ENCODE peak calls at places on chromosomes 3 and 15, in seven cellular contexts. F, D, I, W, A, C and X are unnamed samples.

GRCh38 chr3:49799761-49800160 is at the start of gene CDHR4:
- DNase-seq in A (no peak), D (peak), C (no peak), I (peak), W (no peak), F (no peak), X (no peak)

GRCh38 chr3:39275052-39275451 is 4.8 kb downstream of the CX3CR1 start:
- DNase-seq in A (no peak), W (no peak), F (no peak), I (no peak), D (no peak), C (no peak), X (no peak)

GRCh38 chr15:29785068-29785467 is 37.2 kb downstream of the TJP1 start:
- DNase-seq in A (no peak), C (no peak), F (no peak), W (no peak), I (no peak), D (no peak), X (no peak)

GRCh38 chr3:187550446-187550845 is 119.7 kb downstream of the SST start:
- DNase-seq in C (no peak), D (no peak), W (no peak), I (no peak), F (no peak), A (no peak), X (no peak)

GRCh38 chr15:62928242-62928995 is 114.1 kb upstream of the TPM1 start:
- DNase-seq in F (no peak), A (no peak), C (peak), W (no peak), I (peak), D (no peak), X (no peak)

GRCh38 chr15:85758655-85758978 is 36.1 kb downstream of the KLHL25 start:
- DNase-seq in F (no peak), W (no peak), I (no peak), D (no peak), A (no peak), C (no peak), X (no peak)

GRCh38 chr3:44993471-44994205 is 17.6 kb downstream of the EXOSC7 start:
- DNase-seq in C (no peak), D (no peak), I (peak), W (no peak), F (no peak), A (no peak), X (peak)

GRCh38 chr15:58479941-58480340 is 48.1 kb downstream of the LIPC start:
- DNase-seq in I (no peak), W (no peak), F (no peak), A (no peak), C (no peak), D (no peak), X (no peak)

DNA sequence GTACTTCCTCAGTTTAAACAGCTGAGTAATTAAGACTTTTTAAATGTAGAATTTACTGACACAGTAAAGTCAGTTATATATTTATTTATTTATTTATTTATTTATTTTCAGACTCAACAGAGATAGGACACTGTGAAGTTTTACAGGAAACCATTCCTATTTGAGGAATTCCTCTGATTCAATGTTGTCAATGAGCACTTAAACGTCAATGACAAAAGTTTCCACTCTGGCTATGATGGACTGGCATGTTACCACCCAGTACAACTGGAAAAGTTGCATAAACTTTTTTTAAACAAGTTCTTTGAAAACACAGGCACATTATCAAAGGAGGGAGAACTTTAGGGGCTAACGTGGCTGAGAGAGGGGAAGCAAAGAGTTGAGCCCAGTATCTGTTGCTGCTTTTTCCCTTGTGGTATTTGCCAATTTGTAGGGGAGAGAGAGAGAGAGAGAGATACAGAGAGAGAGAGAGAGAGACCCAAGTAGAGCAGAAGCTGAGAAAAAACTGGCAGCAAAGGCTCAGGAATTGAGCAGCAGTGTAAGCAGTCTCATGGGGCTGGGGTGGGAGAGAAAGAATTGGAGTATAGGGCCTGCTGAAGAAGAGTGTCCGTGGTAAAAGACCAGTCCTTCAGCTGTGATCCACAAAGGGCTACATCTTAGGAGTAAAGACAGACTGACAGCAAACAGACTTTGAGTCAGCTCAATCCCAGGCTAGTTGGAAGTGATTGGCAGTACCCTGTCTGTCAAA is 18.3 kb upstream of the ACTC1 start:
- DNase-seq in W (no peak), C (no peak), I (no peak), A (no peak), D (no peak), F (no peak), X (no peak)
- TF ChIP-seq JUND in W (no peak), C (no peak), I (no peak), A (no peak), D (no peak), F (no peak), X (no peak)

DNA sequence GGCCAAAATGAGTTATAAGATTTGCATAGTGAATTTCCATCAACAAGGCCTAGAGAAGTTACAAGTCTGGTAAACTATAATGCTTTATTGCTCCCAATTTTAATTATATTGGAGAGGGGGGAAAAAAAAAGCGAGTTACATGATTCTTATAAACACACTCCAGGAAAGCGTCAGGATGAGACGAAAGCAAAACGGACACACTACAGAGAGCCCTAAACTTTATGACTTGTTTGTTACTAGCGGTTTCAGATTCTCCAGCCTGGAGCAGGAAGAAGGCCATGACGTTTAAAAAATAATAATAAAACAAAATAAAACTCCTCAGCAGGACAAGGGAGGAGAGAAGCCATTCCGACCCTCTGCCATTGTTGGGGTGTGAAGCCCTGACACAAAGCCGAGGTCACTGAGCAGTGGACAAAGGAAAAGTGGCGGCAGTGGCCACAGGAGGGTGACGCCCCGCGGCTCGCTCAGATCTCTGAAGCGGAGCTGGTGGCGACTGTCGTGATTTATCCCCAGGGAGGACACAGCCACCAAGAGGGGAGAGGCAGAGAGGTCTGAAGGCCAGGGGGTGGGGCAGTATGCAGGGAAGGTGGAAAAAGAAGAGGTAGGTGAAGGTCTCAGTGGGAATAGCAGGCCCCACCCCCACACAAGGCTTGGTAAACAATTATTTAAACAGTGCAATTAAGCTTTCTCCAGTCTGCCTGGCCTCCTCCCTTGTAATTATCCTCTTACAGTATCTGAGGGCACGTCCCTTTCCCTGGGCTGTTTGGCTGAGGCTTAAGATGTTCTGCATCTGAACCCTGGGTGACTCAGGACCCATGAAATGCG is 45.3 kb downstream of the ADAMTS9 start:
- DNase-seq in W (no peak), F (no peak), C (no peak), I (no peak), A (no peak), D (no peak), X (no peak)
- TF ChIP-seq JUND in W (no peak), F (no peak), C (no peak), I (no peak), A (no peak), D (no peak), X (no peak)

DNA sequence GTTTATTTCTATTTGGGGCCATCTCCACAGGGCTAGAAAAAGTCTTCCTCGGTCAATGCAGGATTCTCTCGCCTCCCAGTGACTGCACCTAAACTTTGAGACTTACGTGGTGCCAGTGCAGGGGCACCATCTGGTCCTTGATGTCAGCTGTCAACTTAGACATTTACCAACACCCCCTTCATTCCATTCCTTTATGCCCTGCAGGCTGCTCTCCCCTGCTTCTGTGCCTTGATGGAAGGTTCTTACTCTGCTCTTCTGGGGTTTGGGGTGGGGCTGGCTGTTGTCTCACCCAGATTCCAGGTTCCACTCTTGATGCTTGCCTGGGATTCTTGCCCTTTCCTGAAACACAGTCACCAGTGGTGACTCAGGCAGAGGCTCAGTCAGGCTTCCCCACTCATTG is 101.8 kb downstream of the ST8SIA2 start:
- DNase-seq in A (no peak), I (no peak), C (no peak), W (no peak), F (peak), D (no peak), X (no peak)
- TF ChIP-seq JUND in A (no peak), I (no peak), C (no peak), W (no peak), F (no peak), D (no peak), X (no peak)

GRCh38 chr15:79243723-79244122 is 38.8 kb upstream of the ANKRD34C start:
- DNase-seq in C (no peak), D (no peak), A (no peak), I (no peak), F (no peak), W (no peak), X (no peak)
- TF ChIP-seq JUND in C (no peak), D (no peak), A (no peak), I (no peak), F (no peak), W (no peak), X (no peak)

GRCh38 chr3:129173206-129173605 is 10.5 kb downstream of the CNBP start:
- DNase-seq in C (no peak), F (no peak), A (no peak), D (no peak), W (no peak), I (no peak), X (no peak)

GRCh38 chr3:129176051-129176450 is 7.6 kb downstream of the CNBP start:
- DNase-seq in A (no peak), D (no peak), C (no peak), W (no peak), F (no peak), I (no peak), X (no peak)

DNA sequence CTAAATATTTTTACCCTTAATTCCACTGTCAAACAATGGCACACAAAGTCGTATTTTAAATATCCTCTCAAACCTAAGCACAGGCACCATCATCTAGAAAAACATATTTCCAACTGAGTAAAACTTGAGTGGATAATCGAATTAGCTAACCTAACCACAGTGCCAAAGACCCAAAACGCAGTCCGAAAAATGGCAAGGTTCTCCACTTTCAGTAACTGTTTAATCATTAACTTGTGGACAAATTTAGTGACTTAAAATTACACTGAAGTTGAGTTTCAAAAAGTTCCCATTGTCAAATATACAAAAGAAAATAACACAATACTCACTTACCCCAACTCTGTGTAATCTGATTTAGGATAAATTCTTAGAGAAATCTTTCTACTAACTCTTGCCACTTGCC is 10.0 kb downstream of the CNBP start:
- DNase-seq in I (no peak), D (no peak), A (no peak), F (no peak), W (no peak), C (no peak), X (no peak)
- TF ChIP-seq JUND in I (no peak), D (no peak), A (no peak), F (no peak), W (no peak), C (no peak), X (no peak)

DNA sequence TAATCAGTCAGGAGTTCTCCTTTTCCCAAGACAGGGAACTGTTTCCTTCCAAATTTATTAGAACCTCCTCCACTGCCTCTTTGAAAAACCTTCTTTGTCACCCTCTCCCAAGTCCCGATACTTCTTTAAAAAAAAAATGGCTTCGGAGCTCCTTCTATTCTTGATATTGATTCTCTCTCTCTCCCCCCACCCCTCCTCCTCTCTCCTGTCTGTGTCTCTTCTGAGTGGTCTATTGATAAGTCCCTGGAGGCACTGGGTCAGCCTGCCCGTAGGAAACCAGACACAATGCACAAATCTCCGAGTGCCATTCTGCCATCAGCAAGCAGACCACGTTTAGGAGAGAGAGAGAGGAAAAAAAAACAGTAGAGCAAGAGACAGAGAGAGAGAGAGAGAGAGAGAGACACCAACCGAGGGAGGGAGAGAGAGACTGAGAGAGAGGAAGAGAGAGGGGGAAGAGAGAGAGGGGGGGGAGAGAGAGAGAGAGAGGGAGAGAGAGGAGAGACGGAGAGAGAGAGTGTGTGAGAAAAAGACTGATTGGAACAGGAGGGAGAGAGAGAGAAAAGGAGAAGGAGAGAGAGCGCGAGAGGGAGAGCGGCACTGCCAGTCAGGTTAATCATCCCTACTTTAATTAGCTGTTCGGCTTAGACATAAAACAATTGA is 160.9 kb downstream of the TIGIT start:
- DNase-seq in C (peak), I (no peak), D (no peak), W (no peak), F (no peak), A (no peak), X (no peak)
- TF ChIP-seq JUND in C (no peak), I (no peak), D (no peak), W (no peak), F (no peak), A (no peak), X (no peak)

GRCh38 chr3:62128028-62128427 is 245.3 kb downstream of the FEZF2 start:
- DNase-seq in A (no peak), I (no peak), W (no peak), C (no peak), F (no peak), D (no peak), X (no peak)
- TF ChIP-seq JUND in A (no peak), I (no peak), W (no peak), C (no peak), F (no peak), D (no peak), X (no peak)